ENCODE peak calls at places on chromosome 2, in six cellular contexts. One of them, this sample, is unnamed.

GRCh38 chr2:238093181-238094140 is 6.7 kb upstream of the ESPNL start:
- DNase-seq in heart right ventricle: no peak
- DNase-seq in activated CD4-positive, alpha-beta memory T cell treated with anti-CD3 and anti-CD28 coated beads, Interleukin-2, amount 10 ng/mL, durations not matched to agents 7 days and 5 days: no peak
- DNase-seq in GM19239: no peak
- DNase-seq in activated CD4-positive, alpha-beta T cell treated with anti-CD3 and anti-CD28 coated beads, Interleukin-2, amount 50 U/mL, for 48 hours: no peak
- DNase-seq in DMS153: no peak
- DNase-seq in this sample: no peak

GRCh38 chr2:7846607-7847006 is 835.2 kb upstream of the ID2 start:
- DNase-seq in heart right ventricle: no peak
- DNase-seq in activated CD4-positive, alpha-beta memory T cell treated with anti-CD3 and anti-CD28 coated beads, Interleukin-2, amount 10 ng/mL, durations not matched to agents 7 days and 5 days: no peak
- DNase-seq in GM19239: no peak
- DNase-seq in activated CD4-positive, alpha-beta T cell treated with anti-CD3 and anti-CD28 coated beads, Interleukin-2, amount 50 U/mL, for 48 hours: no peak
- DNase-seq in DMS153: no peak
- DNase-seq in this sample: no peak

GRCh38 chr2:8282858-8283252 is 399.0 kb upstream of the ID2 start:
- DNase-seq in heart right ventricle: no peak
- DNase-seq in activated CD4-positive, alpha-beta memory T cell treated with anti-CD3 and anti-CD28 coated beads, Interleukin-2, amount 10 ng/mL, durations not matched to agents 7 days and 5 days: no peak
- DNase-seq in GM19239: no peak
- DNase-seq in activated CD4-positive, alpha-beta T cell treated with anti-CD3 and anti-CD28 coated beads, Interleukin-2, amount 50 U/mL, for 48 hours: no peak
- DNase-seq in DMS153: no peak
- DNase-seq in this sample: no peak

GRCh38 chr2:175187378-175187777 is 5.9 kb upstream of the ATP5MC3 start:
- DNase-seq in heart right ventricle: no peak
- DNase-seq in activated CD4-positive, alpha-beta memory T cell treated with anti-CD3 and anti-CD28 coated beads, Interleukin-2, amount 10 ng/mL, durations not matched to agents 7 days and 5 days: peak; percentile 21
- DNase-seq in GM19239: no peak
- DNase-seq in activated CD4-positive, alpha-beta T cell treated with anti-CD3 and anti-CD28 coated beads, Interleukin-2, amount 50 U/mL, for 48 hours: no peak
- DNase-seq in DMS153: no peak
- DNase-seq in this sample: no peak

GRCh38 chr2:62231541-62231940 is 35.6 kb downstream of the B3GNT2 start:
- DNase-seq in heart right ventricle: no peak
- DNase-seq in activated CD4-positive, alpha-beta memory T cell treated with anti-CD3 and anti-CD28 coated beads, Interleukin-2, amount 10 ng/mL, durations not matched to agents 7 days and 5 days: no peak
- DNase-seq in GM19239: no peak
- DNase-seq in activated CD4-positive, alpha-beta T cell treated with anti-CD3 and anti-CD28 coated beads, Interleukin-2, amount 50 U/mL, for 48 hours: no peak
- DNase-seq in DMS153: no peak
- DNase-seq in this sample: no peak

GRCh38 chr2:24489942-24490673 is 946 bp upstream of the NCOA1 start:
- DNase-seq in heart right ventricle: no peak
- DNase-seq in activated CD4-positive, alpha-beta memory T cell treated with anti-CD3 and anti-CD28 coated beads, Interleukin-2, amount 10 ng/mL, durations not matched to agents 7 days and 5 days: peak; percentile 17
- DNase-seq in GM19239: no peak
- DNase-seq in activated CD4-positive, alpha-beta T cell treated with anti-CD3 and anti-CD28 coated beads, Interleukin-2, amount 50 U/mL, for 48 hours: peak; percentile 8
- DNase-seq in DMS153: peak; percentile 8
- DNase-seq in this sample: no peak

GRCh38 chr2:72028351-72028995 is 119.2 kb downstream of the CYP26B1 start:
- DNase-seq in heart right ventricle: peak; percentile 1
- DNase-seq in activated CD4-positive, alpha-beta memory T cell treated with anti-CD3 and anti-CD28 coated beads, Interleukin-2, amount 10 ng/mL, durations not matched to agents 7 days and 5 days: peak; percentile 9
- DNase-seq in GM19239: no peak
- DNase-seq in activated CD4-positive, alpha-beta T cell treated with anti-CD3 and anti-CD28 coated beads, Interleukin-2, amount 50 U/mL, for 48 hours: no peak
- DNase-seq in DMS153: no peak
- DNase-seq in this sample: no peak

GRCh38 chr2:232325324-232326273 is 53.0 kb upstream of the ALPP start:
- DNase-seq in heart right ventricle: peak; percentile 47
- DNase-seq in activated CD4-positive, alpha-beta memory T cell treated with anti-CD3 and anti-CD28 coated beads, Interleukin-2, amount 10 ng/mL, durations not matched to agents 7 days and 5 days: peak; percentile 49
- DNase-seq in GM19239: no peak
- DNase-seq in activated CD4-positive, alpha-beta T cell treated with anti-CD3 and anti-CD28 coated beads, Interleukin-2, amount 50 U/mL, for 48 hours: peak; percentile 61
- DNase-seq in DMS153: no peak
- DNase-seq in this sample: no peak

GRCh38 chr2:254231-254630 is 9.6 kb downstream of the SH3YL1 start:
- DNase-seq in heart right ventricle: no peak
- DNase-seq in activated CD4-positive, alpha-beta memory T cell treated with anti-CD3 and anti-CD28 coated beads, Interleukin-2, amount 10 ng/mL, durations not matched to agents 7 days and 5 days: no peak
- DNase-seq in GM19239: no peak
- DNase-seq in activated CD4-positive, alpha-beta T cell treated with anti-CD3 and anti-CD28 coated beads, Interleukin-2, amount 50 U/mL, for 48 hours: no peak
- DNase-seq in DMS153: no peak
- DNase-seq in this sample: no peak

GRCh38 chr2:127612111-127612822 is 33.7 kb upstream of the GPR17 start:
- DNase-seq in heart right ventricle: no peak
- DNase-seq in activated CD4-positive, alpha-beta memory T cell treated with anti-CD3 and anti-CD28 coated beads, Interleukin-2, amount 10 ng/mL, durations not matched to agents 7 days and 5 days: no peak
- DNase-seq in GM19239: no peak
- DNase-seq in activated CD4-positive, alpha-beta T cell treated with anti-CD3 and anti-CD28 coated beads, Interleukin-2, amount 50 U/mL, for 48 hours: no peak
- DNase-seq in DMS153: no peak
- DNase-seq in this sample: no peak

GRCh38 chr2:218438601-218439000 is 19.7 kb downstream of the VIL1 start:
- DNase-seq in heart right ventricle: no peak
- DNase-seq in activated CD4-positive, alpha-beta memory T cell treated with anti-CD3 and anti-CD28 coated beads, Interleukin-2, amount 10 ng/mL, durations not matched to agents 7 days and 5 days: no peak
- DNase-seq in GM19239: no peak
- DNase-seq in activated CD4-positive, alpha-beta T cell treated with anti-CD3 and anti-CD28 coated beads, Interleukin-2, amount 50 U/mL, for 48 hours: no peak
- DNase-seq in DMS153: no peak
- DNase-seq in this sample: no peak

GRCh38 chr2:11389551-11390528 is 45.4 kb upstream of the ROCK2 start:
- DNase-seq in heart right ventricle: no peak
- DNase-seq in activated CD4-positive, alpha-beta memory T cell treated with anti-CD3 and anti-CD28 coated beads, Interleukin-2, amount 10 ng/mL, durations not matched to agents 7 days and 5 days: no peak
- DNase-seq in GM19239: no peak
- DNase-seq in activated CD4-positive, alpha-beta T cell treated with anti-CD3 and anti-CD28 coated beads, Interleukin-2, amount 50 U/mL, for 48 hours: no peak
- DNase-seq in DMS153: no peak
- DNase-seq in this sample: no peak

GRCh38 chr2:136764397-136765255 is 719 bp upstream of the THSD7B start:
- DNase-seq in heart right ventricle: no peak
- DNase-seq in activated CD4-positive, alpha-beta memory T cell treated with anti-CD3 and anti-CD28 coated beads, Interleukin-2, amount 10 ng/mL, durations not matched to agents 7 days and 5 days: no peak
- DNase-seq in GM19239: no peak
- DNase-seq in activated CD4-positive, alpha-beta T cell treated with anti-CD3 and anti-CD28 coated beads, Interleukin-2, amount 50 U/mL, for 48 hours: no peak
- DNase-seq in DMS153: no peak
- DNase-seq in this sample: peak; percentile 13

This sample was measured in GM12891.